ENCODE peak calls at places on chromosome 14, in five cellular contexts. One of them, this sample, is unnamed. For H3K4me1, the result is how much of the 10 kb centered on the place peaks cover.

GRCh38 chr14:89190779-89191513 is 226.1 kb downstream of the FOXN3 start:
- DNase-seq in vagina: no peak
- DNase-seq in adipocyte: no peak
- DNase-seq in tibial artery: no peak
- DNase-seq in stomach: no peak
- DNase-seq in this sample: no peak

GRCh38 chr14:89221109-89221508 is 195.9 kb downstream of the FOXN3 start:
- DNase-seq in vagina: no peak
- DNase-seq in adipocyte: peak
- DNase-seq in tibial artery: no peak
- DNase-seq in stomach: no peak
- DNase-seq in this sample: no peak

GRCh38 chr14:104295681-104296387 is 157.4 kb downstream of the KIF26A start:
- DNase-seq in vagina: no peak
- DNase-seq in adipocyte: no peak
- DNase-seq in tibial artery: no peak
- DNase-seq in stomach: no peak
- DNase-seq in this sample: no peak

GRCh38 chr14:38248629-38249028 is 7.3 kb downstream of the CLEC14A start:
- DNase-seq in vagina: no peak
- DNase-seq in adipocyte: no peak
- DNase-seq in tibial artery: no peak
- DNase-seq in stomach: no peak
- DNase-seq in this sample: no peak

GRCh38 chr14:67436006-67436866 is 24.3 kb upstream of the PLEK2 start:
- DNase-seq in vagina: no peak
- DNase-seq in adipocyte: no peak
- DNase-seq in tibial artery: no peak
- DNase-seq in stomach: no peak
- DNase-seq in this sample: peak

GRCh38 chr14:102872020-102872419 is 50.4 kb upstream of the AMN start:
- DNase-seq in vagina: no peak
- DNase-seq in adipocyte: no peak
- DNase-seq in tibial artery: no peak
- DNase-seq in stomach: no peak
- DNase-seq in this sample: peak

GRCh38 chr14:46250113-46250703 is 401.4 kb downstream of the RPL10L start:
- DNase-seq in vagina: no peak
- DNase-seq in adipocyte: peak
- DNase-seq in tibial artery: no peak
- DNase-seq in stomach: no peak
- DNase-seq in this sample: no peak

GRCh38 chr14:60008042-60008441 is 83.7 kb upstream of the PCNX4 start:
- DNase-seq in vagina: no peak
- DNase-seq in adipocyte: peak
- DNase-seq in tibial artery: no peak
- DNase-seq in stomach: no peak
- DNase-seq in this sample: no peak

GRCh38 chr14:61941421-61941805 is 179.2 kb downstream of the SNAPC1 start:
- DNase-seq in vagina: no peak
- DNase-seq in adipocyte: no peak
- DNase-seq in tibial artery: no peak
- DNase-seq in stomach: no peak
- DNase-seq in this sample: no peak

GRCh38 chr14:23865502-23865901 is 88.1 kb upstream of the DHRS4 start:
- DNase-seq in vagina: no peak
- DNase-seq in adipocyte: no peak
- DNase-seq in tibial artery: no peak
- DNase-seq in stomach: no peak
- DNase-seq in this sample: no peak

GRCh38 chr14:31166271-31166561 is 41.4 kb downstream of the HECTD1 start:
- DNase-seq in vagina: no peak
- DNase-seq in adipocyte: no peak
- DNase-seq in tibial artery: no peak
- DNase-seq in stomach: no peak
- DNase-seq in this sample: no peak

GRCh38 chr14:30974628-30975027 is 50.8 kb upstream of the AP4S1 start:
- DNase-seq in vagina: no peak
- DNase-seq in adipocyte: peak
- DNase-seq in tibial artery: no peak
- DNase-seq in stomach: no peak
- DNase-seq in this sample: no peak

GRCh38 chr14:105485720-105486332 is 860 bp upstream of the CRIP1 start:
- DNase-seq in vagina: no peak
- DNase-seq in adipocyte: no peak
- DNase-seq in tibial artery: no peak
- DNase-seq in stomach: no peak
- DNase-seq in this sample: no peak

GRCh38 chr14:92982941-92983340 is 60.0 kb downstream of the CHGA start:
- DNase-seq in vagina: no peak
- DNase-seq in adipocyte: no peak
- DNase-seq in tibial artery: no peak
- DNase-seq in stomach: no peak
- DNase-seq in this sample: no peak

GRCh38 chr14:81561084-81561775 is 27.6 kb upstream of the SEL1L start:
- DNase-seq in vagina: no peak
- DNase-seq in adipocyte: no peak
- DNase-seq in tibial artery: no peak
- DNase-seq in stomach: no peak
- DNase-seq in this sample: no peak

GRCh38 chr14:20591235-20591634 is at the start of gene RNASE12:
- DNase-seq in vagina: no peak
- DNase-seq in adipocyte: no peak
- DNase-seq in tibial artery: no peak
- DNase-seq in stomach: no peak
- DNase-seq in this sample: no peak

GRCh38 chr14:90721619-90722305 is 94.5 kb downstream of the TTC7B start:
- DNase-seq in vagina: no peak
- DNase-seq in adipocyte: no peak
- DNase-seq in tibial artery: no peak
- DNase-seq in stomach: no peak
- DNase-seq in this sample: no peak

GRCh38 chr14:100608586-100609330 is 21.5 kb upstream of the BEGAIN start:
- DNase-seq in vagina: no peak
- DNase-seq in adipocyte: no peak
- DNase-seq in tibial artery: no peak
- DNase-seq in stomach: no peak
- DNase-seq in this sample: no peak

GRCh38 chr14:58296731-58297130 is 1.6 kb upstream of the ARID4A start:
- DNase-seq in vagina: no peak
- DNase-seq in adipocyte: peak
- DNase-seq in tibial artery: no peak
- DNase-seq in stomach: no peak
- DNase-seq in this sample: no peak

GRCh38 chr14:84591827-84592540 is 938.0 kb upstream of the FLRT2 start:
- DNase-seq in vagina: no peak
- DNase-seq in adipocyte: no peak
- DNase-seq in tibial artery: no peak
- DNase-seq in stomach: no peak
- DNase-seq in this sample: no peak

GRCh38 chr14:73764881-73765280 is 50.7 kb upstream of the PNMA1 start:
- DNase-seq in vagina: no peak
- DNase-seq in adipocyte: no peak
- DNase-seq in tibial artery: peak
- DNase-seq in stomach: peak
- DNase-seq in this sample: peak

GRCh38 chr14:79298373-79298772 is 912.9 kb downstream of the DIO2 start:
- DNase-seq in vagina: no peak
- DNase-seq in adipocyte: no peak
- DNase-seq in tibial artery: no peak
- DNase-seq in stomach: no peak
- DNase-seq in this sample: no peak

GRCh38 chr14:102929349-102930137 is 7.1 kb downstream of the AMN start:
- DNase-seq in vagina: no peak
- DNase-seq in adipocyte: no peak
- DNase-seq in tibial artery: no peak
- DNase-seq in stomach: no peak
- DNase-seq in this sample: no peak

GRCh38 chr14:49972199-49972671 is 79.4 kb downstream of the ARF6 start:
- DNase-seq in vagina: no peak
- DNase-seq in adipocyte: peak
- DNase-seq in tibial artery: peak
- DNase-seq in stomach: no peak
- DNase-seq in this sample: peak
- H3K4me1 ChIP-seq in vagina: half or more
- H3K4me1 ChIP-seq in adipocyte: half or more
- H3K4me1 ChIP-seq in tibial artery: under half
- H3K4me1 ChIP-seq in stomach: under half
- H3K4me1 ChIP-seq in this sample: under half

DNA sequence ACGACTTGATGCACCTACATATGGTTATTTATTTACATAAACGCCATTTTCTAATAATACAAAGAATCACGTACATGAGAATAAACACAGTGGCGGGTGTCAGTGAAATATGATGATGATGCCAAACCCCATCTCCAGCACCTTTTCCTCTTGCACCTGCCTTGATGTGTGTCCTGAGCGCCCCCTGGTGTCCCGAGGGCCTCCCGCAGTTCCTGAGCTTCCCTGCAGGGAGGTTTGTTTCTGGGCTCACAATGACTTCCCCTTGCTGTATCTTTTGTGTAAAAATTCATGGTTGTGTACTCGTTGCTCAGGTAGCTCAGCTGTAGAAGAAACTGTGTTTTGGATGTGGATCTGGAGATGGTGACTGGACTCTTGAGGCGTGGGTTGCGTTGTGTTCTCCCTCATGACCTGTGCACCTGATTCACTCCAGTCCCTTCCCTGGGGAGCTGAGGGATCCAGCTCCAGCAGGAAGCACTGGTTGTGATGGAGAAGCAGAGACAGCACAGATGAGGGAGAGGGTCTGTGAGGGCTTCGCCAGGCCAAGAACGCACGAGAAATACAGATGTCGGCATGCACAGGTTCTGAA is 1037.8 kb downstream of the TMEM121 start:
- DNase-seq in vagina: no peak
- DNase-seq in adipocyte: no peak
- DNase-seq in tibial artery: no peak
- DNase-seq in stomach: no peak
- DNase-seq in this sample: no peak
- H3K4me3 ChIP-seq in vagina: no peak
- H3K4me3 ChIP-seq in adipocyte: no peak
- H3K4me3 ChIP-seq in tibial artery: no peak
- H3K4me3 ChIP-seq in stomach: no peak
- H3K4me3 ChIP-seq in this sample: no peak

GRCh38 chr14:99245541-99246511 is 26.2 kb downstream of the BCL11B start:
- DNase-seq in vagina: no peak
- DNase-seq in adipocyte: no peak
- DNase-seq in tibial artery: no peak
- DNase-seq in stomach: no peak
- DNase-seq in this sample: peak
- H3K4me1 ChIP-seq in vagina: under half
- H3K4me1 ChIP-seq in adipocyte: under half
- H3K4me1 ChIP-seq in tibial artery: under half
- H3K4me1 ChIP-seq in stomach: under half
- H3K4me1 ChIP-seq in this sample: under half

GRCh38 chr14:101843038-101843437 is 81.5 kb downstream of the PPP2R5C start:
- DNase-seq in vagina: no peak
- DNase-seq in adipocyte: no peak
- DNase-seq in tibial artery: no peak
- DNase-seq in stomach: no peak
- DNase-seq in this sample: no peak
- H3K4me3 ChIP-seq in vagina: no peak
- H3K4me3 ChIP-seq in adipocyte: no peak
- H3K4me3 ChIP-seq in tibial artery: no peak
- H3K4me3 ChIP-seq in stomach: no peak
- H3K4me3 ChIP-seq in this sample: no peak

DNA sequence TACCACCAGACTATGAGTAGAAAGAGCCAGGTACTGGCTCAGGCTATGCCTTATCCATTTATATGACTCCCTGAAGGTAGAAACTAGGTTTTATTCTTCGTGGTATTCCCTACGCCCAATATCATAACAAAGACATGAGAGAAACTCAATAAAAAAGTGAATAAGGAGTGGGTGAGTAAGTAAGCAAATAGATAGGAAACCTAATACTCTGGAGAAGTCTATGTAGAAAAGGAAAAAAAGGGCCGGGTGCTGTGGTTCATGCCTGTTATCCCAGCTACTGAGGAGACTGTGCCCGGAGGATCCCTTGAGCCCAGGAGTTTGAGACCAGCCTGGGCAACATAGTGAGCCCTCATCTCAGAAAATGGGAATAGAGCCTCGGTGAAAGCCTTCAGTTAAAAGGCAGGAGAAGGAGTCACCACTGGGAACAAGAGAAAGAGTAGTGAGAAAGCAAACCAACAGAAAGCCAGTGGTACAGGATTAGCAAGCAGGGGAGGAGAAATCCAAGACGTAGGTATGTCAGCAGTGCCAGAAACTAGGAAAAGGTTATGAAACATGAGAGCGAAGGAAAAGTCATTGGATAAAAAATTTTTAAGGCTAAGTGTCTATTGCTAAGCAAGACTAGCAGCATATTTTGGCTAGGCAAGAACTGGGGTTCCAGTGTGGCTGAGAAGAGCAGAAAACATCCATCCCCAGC is 6.0 kb upstream of the OR6J1 start:
- DNase-seq in vagina: no peak
- DNase-seq in adipocyte: no peak
- DNase-seq in tibial artery: no peak
- DNase-seq in stomach: no peak
- DNase-seq in this sample: no peak
- H3K4me1 ChIP-seq in vagina: under half
- H3K4me1 ChIP-seq in adipocyte: under half
- H3K4me1 ChIP-seq in tibial artery: under half
- H3K4me1 ChIP-seq in stomach: under half
- H3K4me1 ChIP-seq in this sample: under half

DNA sequence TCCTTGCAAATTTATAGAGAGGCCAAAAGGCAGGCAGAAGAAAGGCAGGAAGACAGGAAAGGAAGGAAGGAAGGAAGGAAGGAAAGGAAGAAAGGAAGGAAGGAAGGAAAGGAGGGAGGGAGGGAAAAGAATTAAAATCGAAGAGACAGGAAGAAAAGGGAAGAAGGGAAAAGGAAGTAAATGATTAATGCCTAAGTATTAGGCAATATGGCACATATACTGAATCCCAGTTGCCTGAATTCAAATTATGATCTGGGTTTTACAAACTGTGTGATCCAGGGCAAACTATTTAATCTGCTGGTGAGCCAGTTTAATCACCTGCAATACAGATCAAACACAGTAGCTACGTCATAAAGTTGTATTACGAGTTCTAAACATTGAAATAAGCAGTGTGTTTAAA is 983.6 kb downstream of the FLRT2 start:
- DNase-seq in vagina: no peak
- DNase-seq in adipocyte: no peak
- DNase-seq in tibial artery: no peak
- DNase-seq in stomach: no peak
- DNase-seq in this sample: no peak
- H3K4me3 ChIP-seq in vagina: no peak
- H3K4me3 ChIP-seq in adipocyte: no peak
- H3K4me3 ChIP-seq in tibial artery: no peak
- H3K4me3 ChIP-seq in stomach: no peak
- H3K4me3 ChIP-seq in this sample: no peak